ENCODE peak calls at places on chromosomes 3 and 15, in nine cellular contexts. G is kidney tubule cell; R is activated T-cell treated with anti-CD3 and anti-CD28 coated beads, Interleukin-2, amount 50 U/mL, for 72 hours; H is Peyer's patch; C is GM23338; V is naive thymus-derived CD8-positive, alpha-beta T cell; E is SJSA1; F is HS-5; L is NCI-H524. W is an unnamed sample.
A peak's percentile ranks its signal among the peaks of the same experiment; 100 is the strongest.

GRCh38 chr3:128505771-128506170 is 12.8 kb upstream of the GATA2 start:
- DNase-seq in G (peak; percentile 53), R (no peak), H (no peak), C (no peak), V (no peak), E (peak; percentile 17), F (no peak), L (no peak), W (no peak)

GRCh38 chr15:74653426-74654082 is 37.9 kb downstream of the CLK3 start:
- DNase-seq in G (peak; percentile 82), R (no peak), H (no peak), C (no peak), V (no peak), E (peak; percentile 77), F (peak; percentile 49), L (no peak), W (no peak)

GRCh38 chr3:47910777-47911440 is 105.3 kb downstream of the MAP4 start:
- DNase-seq in G (peak; percentile 92), R (no peak), H (no peak), C (no peak), V (no peak), E (no peak), F (peak; percentile 88), L (no peak), W (no peak)

GRCh38 chr3:81789686-81790085 is 28.2 kb upstream of the GBE1 start:
- DNase-seq in G (no peak), R (no peak), H (no peak), C (no peak), V (no peak), E (no peak), F (no peak), L (no peak), W (no peak)

GRCh38 chr3:17136251-17136721 is 251.5 kb downstream of the PLCL2 start:
- DNase-seq in G (peak; percentile 15), R (no peak), H (no peak), C (no peak), V (no peak), E (no peak), F (no peak), L (peak; percentile 12), W (no peak)

GRCh38 chr3:37221407-37221806 is 47.0 kb upstream of the LRRFIP2 start:
- DNase-seq in G (peak; percentile 95), R (no peak), H (no peak), C (no peak), V (no peak), E (peak; percentile 67), F (peak; percentile 79), L (no peak), W (no peak)

GRCh38 chr3:52313774-52314188 is 2.3 kb upstream of the DNAH1 start:
- DNase-seq in G (peak; percentile 70), R (no peak), H (peak; percentile 63), C (no peak), V (no peak), E (peak; percentile 64), F (no peak), L (no peak), W (no peak)

GRCh38 chr3:197736010-197736490 is 654 bp downstream of the RUBCN start:
- DNase-seq in G (peak; percentile 60), R (peak; percentile 60), H (peak; percentile 66), C (peak; percentile 51), V (peak; percentile 5), E (peak; percentile 12), F (no peak), L (no peak), W (peak; percentile 66)

GRCh38 chr3:121660356-121661171 is at the start of gene HCLS1:
- DNase-seq in G (no peak), R (peak; percentile 74), H (peak; percentile 83), C (peak; percentile 12), V (peak; percentile 75), E (no peak), F (no peak), L (no peak), W (peak; percentile 80)

GRCh38 chr3:168091961-168092360 is 3.8 kb downstream of the GOLIM4 start:
- DNase-seq in G (no peak), R (no peak), H (no peak), C (no peak), V (no peak), E (no peak), F (no peak), L (no peak), W (no peak)

GRCh38 chr3:132904-133303 is 63.7 kb upstream of the CHL1 start:
- DNase-seq in G (no peak), R (no peak), H (no peak), C (no peak), V (no peak), E (no peak), F (no peak), L (no peak), W (no peak)

GRCh38 chr3:12750223-12750622 is 8.8 kb downstream of the TMEM40 start:
- DNase-seq in G (peak; percentile 94), R (no peak), H (no peak), C (no peak), V (no peak), E (no peak), F (peak; percentile 56), L (no peak), W (no peak)

GRCh38 chr15:78194568-78194925 is 39.8 kb downstream of the ACSBG1 start:
- DNase-seq in G (no peak), R (no peak), H (no peak), C (no peak), V (no peak), E (no peak), F (no peak), L (no peak), W (no peak)

GRCh38 chr15:51561271-51561670 is 61.3 kb downstream of the DMXL2 start:
- DNase-seq in G (peak; percentile 57), R (no peak), H (no peak), C (peak; percentile 59), V (no peak), E (no peak), F (no peak), L (no peak), W (no peak)

GRCh38 chr3:190585771-190586630 is 72.1 kb downstream of the IL1RAP start:
- DNase-seq in G (peak; percentile 87), R (peak; percentile 76), H (no peak), C (peak; percentile 63), V (no peak), E (peak; percentile 88), F (peak; percentile 89), L (no peak), W (peak; percentile 58)

GRCh38 chr3:153284282-153284938 is 122.4 kb downstream of the RAP2B start:
- DNase-seq in G (peak; percentile 85), R (peak; percentile 39), H (no peak), C (no peak), V (peak; percentile 34), E (peak; percentile 60), F (peak; percentile 63), L (no peak), W (peak; percentile 45)

GRCh38 chr3:76768912-76769311 is 271.0 kb upstream of the ROBO2 start:
- DNase-seq in G (no peak), R (no peak), H (no peak), C (no peak), V (no peak), E (no peak), F (no peak), L (no peak), W (no peak)

GRCh38 chr3:180421221-180421620 is 180.7 kb upstream of the TTC14 start:
- DNase-seq in G (no peak), R (no peak), H (no peak), C (no peak), V (no peak), E (no peak), F (no peak), L (no peak), W (no peak)

GRCh38 chr3:43612439-43612838 is 9.4 kb downstream of the ANO10 start:
- DNase-seq in G (no peak), R (no peak), H (no peak), C (no peak), V (no peak), E (no peak), F (no peak), L (no peak), W (no peak)

GRCh38 chr3:196085534-196085933 is 3.6 kb upstream of the TFRC start:
- DNase-seq in G (no peak), R (no peak), H (no peak), C (no peak), V (no peak), E (no peak), F (no peak), L (no peak), W (no peak)

GRCh38 chr3:44065741-44066140 is 175.9 kb upstream of the TOPAZ1 start:
- DNase-seq in G (peak; percentile 48), R (no peak), H (no peak), C (peak; percentile 73), V (no peak), E (no peak), F (no peak), L (peak; percentile 43), W (no peak)

GRCh38 chr3:20478407-20478806 is 292.4 kb upstream of the SGO1 start:
- DNase-seq in G (no peak), R (no peak), H (no peak), C (no peak), V (no peak), E (no peak), F (no peak), L (no peak), W (no peak)

W was measured in activated CD4-positive, alpha-beta memory T cell treated with anti-CD3 and anti-CD28 coated beads, Interleukin-2, amount 10 ng/mL, durations not matched to agents 7 days and 5 days.